ENCODE peak calls at places on chromosomes 3 and 15, in eight cellular contexts. One of them, this sample, is unnamed.

GRCh38 chr3:164730810-164731209 is 347.5 kb downstream of the SI start:
- DNase-seq in right atrium auricular region: no peak
- DNase-seq in heart right ventricle: no peak
- DNase-seq in body of pancreas: no peak
- DNase-seq in thoracic aorta: no peak
- DNase-seq in neural progenitor cell: no peak
- DNase-seq in cardiac muscle cell: no peak
- DNase-seq in psoas muscle: no peak
- DNase-seq in this sample: no peak

GRCh38 chr3:156416846-156417581 is 137.9 kb downstream of the SSR3 start:
- DNase-seq in right atrium auricular region: no peak
- DNase-seq in heart right ventricle: no peak
- DNase-seq in body of pancreas: no peak
- DNase-seq in thoracic aorta: no peak
- DNase-seq in neural progenitor cell: no peak
- DNase-seq in cardiac muscle cell: no peak
- DNase-seq in psoas muscle: no peak
- DNase-seq in this sample: no peak

GRCh38 chr3:161560006-161560637 is 63.5 kb downstream of the OTOL1 start:
- DNase-seq in right atrium auricular region: no peak
- DNase-seq in heart right ventricle: no peak
- DNase-seq in body of pancreas: peak; percentile 14
- DNase-seq in thoracic aorta: no peak
- DNase-seq in neural progenitor cell: peak; percentile 83
- DNase-seq in cardiac muscle cell: peak; percentile 57
- DNase-seq in psoas muscle: no peak
- DNase-seq in this sample: peak; percentile 49

GRCh38 chr3:30084971-30085403 is 521.4 kb upstream of the TGFBR2 start:
- DNase-seq in right atrium auricular region: no peak
- DNase-seq in heart right ventricle: no peak
- DNase-seq in body of pancreas: no peak
- DNase-seq in thoracic aorta: no peak
- DNase-seq in neural progenitor cell: peak; percentile 9
- DNase-seq in cardiac muscle cell: peak; percentile 10
- DNase-seq in psoas muscle: no peak
- DNase-seq in this sample: no peak

GRCh38 chr3:170761103-170761502 is 108.9 kb downstream of the RPL22L1 start:
- DNase-seq in right atrium auricular region: no peak
- DNase-seq in heart right ventricle: no peak
- DNase-seq in body of pancreas: no peak
- DNase-seq in thoracic aorta: no peak
- DNase-seq in neural progenitor cell: no peak
- DNase-seq in cardiac muscle cell: no peak
- DNase-seq in psoas muscle: no peak
- DNase-seq in this sample: no peak

GRCh38 chr3:43173949-43174348 is 68.1 kb upstream of the POMGNT2 start:
- DNase-seq in right atrium auricular region: no peak
- DNase-seq in heart right ventricle: no peak
- DNase-seq in body of pancreas: no peak
- DNase-seq in thoracic aorta: no peak
- DNase-seq in neural progenitor cell: no peak
- DNase-seq in cardiac muscle cell: no peak
- DNase-seq in psoas muscle: no peak
- DNase-seq in this sample: no peak

GRCh38 chr3:4985330-4986174 is 6.3 kb downstream of the BHLHE40 start:
- DNase-seq in right atrium auricular region: no peak
- DNase-seq in heart right ventricle: no peak
- DNase-seq in body of pancreas: peak; percentile 12
- DNase-seq in thoracic aorta: no peak
- DNase-seq in neural progenitor cell: peak; percentile 11
- DNase-seq in cardiac muscle cell: peak; percentile 61
- DNase-seq in psoas muscle: no peak
- DNase-seq in this sample: peak; percentile 57

GRCh38 chr3:112855883-112856282 is 9.2 kb upstream of the CD200R1L start:
- DNase-seq in right atrium auricular region: no peak
- DNase-seq in heart right ventricle: no peak
- DNase-seq in body of pancreas: no peak
- DNase-seq in thoracic aorta: no peak
- DNase-seq in neural progenitor cell: no peak
- DNase-seq in cardiac muscle cell: no peak
- DNase-seq in psoas muscle: no peak
- DNase-seq in this sample: no peak

GRCh38 chr15:95857758-95858157 is 472.7 kb upstream of the NR2F2 start:
- DNase-seq in right atrium auricular region: no peak
- DNase-seq in heart right ventricle: no peak
- DNase-seq in body of pancreas: no peak
- DNase-seq in thoracic aorta: no peak
- DNase-seq in neural progenitor cell: no peak
- DNase-seq in cardiac muscle cell: no peak
- DNase-seq in psoas muscle: no peak
- DNase-seq in this sample: no peak

GRCh38 chr3:15467227-15468181 is 40.1 kb downstream of the EAF1 start:
- DNase-seq in right atrium auricular region: no peak
- DNase-seq in heart right ventricle: no peak
- DNase-seq in body of pancreas: no peak
- DNase-seq in thoracic aorta: no peak
- DNase-seq in neural progenitor cell: no peak
- DNase-seq in cardiac muscle cell: peak; percentile 9
- DNase-seq in psoas muscle: peak; percentile 86
- DNase-seq in this sample: no peak

GRCh38 chr3:158395421-158395820 is 175.6 kb upstream of the MLF1 start:
- DNase-seq in right atrium auricular region: no peak
- DNase-seq in heart right ventricle: no peak
- DNase-seq in body of pancreas: no peak
- DNase-seq in thoracic aorta: no peak
- DNase-seq in neural progenitor cell: no peak
- DNase-seq in cardiac muscle cell: peak; percentile 3
- DNase-seq in psoas muscle: no peak
- DNase-seq in this sample: no peak

GRCh38 chr3:180117381-180118163 is 80.8 kb upstream of the PEX5L start:
- DNase-seq in right atrium auricular region: no peak
- DNase-seq in heart right ventricle: no peak
- DNase-seq in body of pancreas: no peak
- DNase-seq in thoracic aorta: no peak
- DNase-seq in neural progenitor cell: no peak
- DNase-seq in cardiac muscle cell: no peak
- DNase-seq in psoas muscle: no peak
- DNase-seq in this sample: no peak

GRCh38 chr15:36291501-36291900 is 287.9 kb upstream of the CDIN1 start:
- DNase-seq in right atrium auricular region: no peak
- DNase-seq in heart right ventricle: no peak
- DNase-seq in body of pancreas: no peak
- DNase-seq in thoracic aorta: no peak
- DNase-seq in neural progenitor cell: no peak
- DNase-seq in cardiac muscle cell: no peak
- DNase-seq in psoas muscle: no peak
- DNase-seq in this sample: no peak

GRCh38 chr3:42731476-42732195 is 29.0 kb upstream of the HHATL start:
- DNase-seq in right atrium auricular region: peak; percentile 23
- DNase-seq in heart right ventricle: no peak
- DNase-seq in body of pancreas: no peak
- DNase-seq in thoracic aorta: no peak
- DNase-seq in neural progenitor cell: no peak
- DNase-seq in cardiac muscle cell: no peak
- DNase-seq in psoas muscle: no peak
- DNase-seq in this sample: no peak

GRCh38 chr15:80614711-80615360 is 80.3 kb upstream of the ABHD17C start:
- DNase-seq in right atrium auricular region: no peak
- DNase-seq in heart right ventricle: no peak
- DNase-seq in body of pancreas: no peak
- DNase-seq in thoracic aorta: no peak
- DNase-seq in neural progenitor cell: no peak
- DNase-seq in cardiac muscle cell: no peak
- DNase-seq in psoas muscle: no peak
- DNase-seq in this sample: no peak

GRCh38 chr3:61924991-61925390 is 363.6 kb downstream of the PTPRG start:
- DNase-seq in right atrium auricular region: no peak
- DNase-seq in heart right ventricle: no peak
- DNase-seq in body of pancreas: no peak
- DNase-seq in thoracic aorta: no peak
- DNase-seq in neural progenitor cell: no peak
- DNase-seq in cardiac muscle cell: no peak
- DNase-seq in psoas muscle: no peak
- DNase-seq in this sample: no peak

GRCh38 chr3:47057212-47057671 is 77.8 kb downstream of the NBEAL2 start:
- DNase-seq in right atrium auricular region: no peak
- DNase-seq in heart right ventricle: no peak
- DNase-seq in body of pancreas: no peak
- DNase-seq in thoracic aorta: no peak
- DNase-seq in neural progenitor cell: no peak
- DNase-seq in cardiac muscle cell: peak; percentile 14
- DNase-seq in psoas muscle: no peak
- DNase-seq in this sample: no peak

DNA sequence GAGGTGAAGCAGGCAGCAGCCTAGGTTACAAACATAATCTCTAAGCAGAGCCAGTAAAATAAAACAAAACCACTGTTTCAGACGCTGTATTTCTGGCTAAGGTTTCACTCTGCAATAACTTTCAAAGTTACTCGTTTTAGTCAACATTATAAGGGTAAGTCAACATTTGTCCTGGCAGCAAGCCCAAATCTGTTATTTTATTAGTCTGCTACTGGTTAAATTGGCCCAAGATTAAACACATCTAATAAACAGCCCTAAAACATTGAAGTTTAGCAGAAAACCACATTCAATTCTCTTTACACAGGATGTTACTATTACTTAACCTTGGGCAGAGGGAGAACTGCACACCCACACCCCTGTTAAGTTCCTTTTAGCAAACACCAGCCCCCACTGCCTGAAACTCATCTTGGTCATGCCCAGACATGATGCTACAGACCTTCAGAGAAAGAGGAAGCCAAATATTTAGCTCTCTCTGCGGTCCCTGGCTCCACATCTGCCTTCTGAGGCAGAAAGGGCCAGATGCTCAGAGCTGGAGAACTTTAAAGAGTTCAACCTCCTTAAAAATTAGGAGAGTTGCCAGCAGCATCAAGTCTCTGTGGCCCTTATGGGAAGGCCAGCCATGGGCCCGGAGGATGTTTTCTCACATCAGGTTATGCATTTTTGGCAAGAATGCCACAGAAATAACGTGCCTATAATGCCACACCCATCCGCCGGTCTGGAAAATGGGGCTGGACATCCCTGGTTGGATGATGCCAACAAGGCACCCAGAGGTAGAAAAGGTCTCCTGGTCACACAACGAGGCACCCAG is 17.9 kb downstream of the ARHGEF3 start:
- DNase-seq in right atrium auricular region: no peak
- DNase-seq in heart right ventricle: no peak
- DNase-seq in body of pancreas: peak; percentile 77
- DNase-seq in thoracic aorta: no peak
- DNase-seq in neural progenitor cell: no peak
- DNase-seq in cardiac muscle cell: peak; percentile 86
- DNase-seq in psoas muscle: no peak
- DNase-seq in this sample: peak; percentile 59
- H3K4me3 ChIP-seq in right atrium auricular region: no peak overlapping the region
- H3K4me3 ChIP-seq in heart right ventricle: no peak overlapping the region
- H3K4me3 ChIP-seq in body of pancreas: no peak overlapping the region
- H3K4me3 ChIP-seq in thoracic aorta: peak overlapping the region; percentile 25
- H3K4me3 ChIP-seq in neural progenitor cell: no peak overlapping the region
- H3K4me3 ChIP-seq in cardiac muscle cell: no peak overlapping the region
- H3K4me3 ChIP-seq in psoas muscle: no peak overlapping the region
- H3K4me3 ChIP-seq in this sample: no peak overlapping the region

GRCh38 chr3:105585-105984 is 91.0 kb upstream of the CHL1 start:
- DNase-seq in right atrium auricular region: no peak
- DNase-seq in heart right ventricle: no peak
- DNase-seq in body of pancreas: no peak
- DNase-seq in thoracic aorta: no peak
- DNase-seq in neural progenitor cell: peak; percentile 9
- DNase-seq in cardiac muscle cell: no peak
- DNase-seq in psoas muscle: no peak
- DNase-seq in this sample: no peak
- H3K4me1 ChIP-seq in right atrium auricular region: no peaks in the 10 kb centered on the region
- H3K4me1 ChIP-seq in heart right ventricle: no peaks in the 10 kb centered on the region
- H3K4me1 ChIP-seq in body of pancreas: no peaks in the 10 kb centered on the region
- H3K4me1 ChIP-seq in thoracic aorta: no peaks in the 10 kb centered on the region
- H3K4me1 ChIP-seq in neural progenitor cell: peaks cover 65% of the 10 kb centered on the region
- H3K4me1 ChIP-seq in cardiac muscle cell: no peaks in the 10 kb centered on the region
- H3K4me1 ChIP-seq in psoas muscle: no peaks in the 10 kb centered on the region
- H3K4me1 ChIP-seq in this sample: no peaks in the 10 kb centered on the region

GRCh38 chr3:72786668-72787067 is 61.6 kb downstream of the SHQ1 start:
- DNase-seq in right atrium auricular region: no peak
- DNase-seq in heart right ventricle: no peak
- DNase-seq in body of pancreas: no peak
- DNase-seq in thoracic aorta: no peak
- DNase-seq in neural progenitor cell: no peak
- DNase-seq in cardiac muscle cell: no peak
- DNase-seq in psoas muscle: no peak
- DNase-seq in this sample: no peak
- H3K27me3 ChIP-seq in right atrium auricular region: no peaks in the 10 kb centered on the region
- H3K27me3 ChIP-seq in heart right ventricle: no peaks in the 10 kb centered on the region
- H3K27me3 ChIP-seq in body of pancreas: no peaks in the 10 kb centered on the region
- H3K27me3 ChIP-seq in thoracic aorta: no peaks in the 10 kb centered on the region
- H3K27me3 ChIP-seq in neural progenitor cell: no peaks in the 10 kb centered on the region
- H3K27me3 ChIP-seq in cardiac muscle cell: no peaks in the 10 kb centered on the region
- H3K27me3 ChIP-seq in psoas muscle: no peaks in the 10 kb centered on the region
- H3K27me3 ChIP-seq in this sample: no peaks in the 10 kb centered on the region

DNA sequence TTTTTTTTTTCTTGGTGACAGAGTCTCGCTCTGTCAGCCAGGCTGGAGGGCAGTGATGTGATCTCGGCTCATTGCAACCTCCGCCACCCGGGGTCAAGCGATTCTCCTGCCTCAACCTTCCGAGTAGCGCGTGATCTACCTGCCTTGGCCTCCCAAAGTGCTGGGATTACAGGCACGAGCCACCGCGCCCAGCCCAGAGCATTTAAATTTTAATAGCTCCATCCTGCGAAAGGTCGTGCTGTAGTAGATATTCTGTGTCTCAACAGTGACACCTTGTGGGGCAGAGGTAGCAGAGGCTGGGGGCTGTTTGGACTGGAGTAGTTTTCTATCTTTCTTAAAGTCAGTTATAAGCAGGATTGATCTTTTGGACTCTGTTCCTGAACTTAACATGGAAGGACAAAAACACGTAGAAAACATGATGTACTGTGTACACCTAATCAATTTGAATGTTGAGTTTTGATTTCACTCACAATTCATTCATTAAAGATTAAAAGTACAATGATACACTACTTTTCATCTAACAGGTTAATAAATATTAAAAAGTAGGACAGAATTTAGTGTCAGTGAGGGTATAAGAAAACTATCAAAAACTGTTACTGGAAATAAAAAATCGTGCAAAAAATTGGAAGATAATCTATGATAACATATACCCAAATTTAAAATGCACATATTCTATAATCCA is 11.0 kb upstream of the PDCD6IP start:
- DNase-seq in right atrium auricular region: peak; percentile 63
- DNase-seq in heart right ventricle: no peak
- DNase-seq in body of pancreas: peak; percentile 79
- DNase-seq in thoracic aorta: peak; percentile 6
- DNase-seq in neural progenitor cell: peak; percentile 83
- DNase-seq in cardiac muscle cell: peak; percentile 82
- DNase-seq in psoas muscle: no peak
- DNase-seq in this sample: peak; percentile 36
- H3K4me3 ChIP-seq in right atrium auricular region: peak overlapping the region; percentile 9
- H3K4me3 ChIP-seq in heart right ventricle: no peak overlapping the region
- H3K4me3 ChIP-seq in body of pancreas: no peak overlapping the region
- H3K4me3 ChIP-seq in thoracic aorta: peak overlapping the region; percentile 62
- H3K4me3 ChIP-seq in neural progenitor cell: peak overlapping the region; percentile 41
- H3K4me3 ChIP-seq in cardiac muscle cell: peak overlapping the region; percentile 1
- H3K4me3 ChIP-seq in psoas muscle: peak overlapping the region; percentile 4
- H3K4me3 ChIP-seq in this sample: no peak overlapping the region

GRCh38 chr3:25855281-25855680 is 65.4 kb downstream of the OXSM start:
- DNase-seq in right atrium auricular region: no peak
- DNase-seq in heart right ventricle: no peak
- DNase-seq in body of pancreas: no peak
- DNase-seq in thoracic aorta: no peak
- DNase-seq in neural progenitor cell: no peak
- DNase-seq in cardiac muscle cell: peak; percentile 23
- DNase-seq in psoas muscle: no peak
- DNase-seq in this sample: no peak
- H3K4me1 ChIP-seq in right atrium auricular region: no peaks in the 10 kb centered on the region
- H3K4me1 ChIP-seq in heart right ventricle: no peaks in the 10 kb centered on the region
- H3K4me1 ChIP-seq in body of pancreas: no peaks in the 10 kb centered on the region
- H3K4me1 ChIP-seq in thoracic aorta: peaks cover 9% of the 10 kb centered on the region
- H3K4me1 ChIP-seq in neural progenitor cell: no peaks in the 10 kb centered on the region
- H3K4me1 ChIP-seq in cardiac muscle cell: no peaks in the 10 kb centered on the region
- H3K4me1 ChIP-seq in psoas muscle: no peaks in the 10 kb centered on the region
- H3K4me1 ChIP-seq in this sample: no peaks in the 10 kb centered on the region